ENCODE peak calls at places on chromosomes 13 and 19, in five cellular contexts. Y, S, J, R and V are unnamed samples.

GRCh38 chr13:24664726-24665409 is 15.3 kb upstream of the ATP12A start:
- ATAC-seq in Y (peak), S (no peak), J (no peak), R (no peak), V (no peak)

GRCh38 chr13:23570099-23570926 is at the start of gene TNFRSF19:
- ATAC-seq in Y (peak), S (peak), J (peak), R (peak), V (peak)

GRCh38 chr19:54388001-54388802 is 23.5 kb upstream of the LAIR1 start:
- ATAC-seq in Y (no peak), S (peak), J (peak), R (peak), V (no peak)

GRCh38 chr13:27599845-27600553 is 20.3 kb downstream of the LNX2 start:
- ATAC-seq in Y (peak), S (no peak), J (peak), R (peak), V (no peak)

GRCh38 chr13:114173753-114174152 is 5.3 kb upstream of the CFAP97D2 start:
- ATAC-seq in Y (no peak), S (no peak), J (no peak), R (no peak), V (no peak)

GRCh38 chr19:15623711-15624318 is 8.8 kb downstream of the CYP4F8 start:
- ATAC-seq in Y (no peak), S (no peak), J (peak), R (no peak), V (no peak)

GRCh38 chr19:872266-872951 is 12.9 kb downstream of the CFD start:
- ATAC-seq in Y (peak), S (peak), J (peak), R (peak), V (no peak)

GRCh38 chr19:4130635-4131438 is 6.9 kb upstream of the MAP2K2 start:
- ATAC-seq in Y (peak), S (no peak), J (peak), R (no peak), V (peak)

GRCh38 chr13:64817721-64818120 is 2412.4 kb downstream of the PCDH9 start:
- ATAC-seq in Y (no peak), S (no peak), J (no peak), R (no peak), V (no peak)

GRCh38 chr19:33580645-33581037 is 41.1 kb upstream of the CHST8 start:
- ATAC-seq in Y (no peak), S (no peak), J (peak), R (peak), V (no peak)

GRCh38 chr13:21478881-21479808 is 20.0 kb upstream of the ZDHHC20 start:
- ATAC-seq in Y (peak), S (peak), J (peak), R (peak), V (peak)

GRCh38 chr19:14632286-14632685 is 42.4 kb downstream of the ADGRE3 start:
- ATAC-seq in Y (peak), S (peak), J (no peak), R (no peak), V (no peak)

GRCh38 chr19:14985133-14985532 is 5.5 kb upstream of the SLC1A6 start:
- ATAC-seq in Y (no peak), S (no peak), J (no peak), R (no peak), V (no peak)

GRCh38 chr19:11463391-11463790 is 17.5 kb downstream of the ELAVL3 start:
- ATAC-seq in Y (no peak), S (peak), J (peak), R (no peak), V (no peak)

GRCh38 chr13:60689076-60689475 is 292.1 kb downstream of the TDRD3 start:
- ATAC-seq in Y (no peak), S (peak), J (no peak), R (no peak), V (no peak)

GRCh38 chr13:27704681-27705080 is 83.0 kb downstream of the POLR1D start:
- ATAC-seq in Y (no peak), S (peak), J (no peak), R (no peak), V (no peak)

GRCh38 chr19:15123900-15124299 is 16.7 kb downstream of the SYDE1 start:
- ATAC-seq in Y (no peak), S (no peak), J (no peak), R (no peak), V (peak)

GRCh38 chr13:88590574-88590973 is 919.4 kb downstream of the SLITRK5 start:
- ATAC-seq in Y (no peak), S (no peak), J (no peak), R (no peak), V (no peak)

GRCh38 chr19:18161691-18162039 is 8.7 kb downstream of the PIK3R2 start:
- ATAC-seq in Y (peak), S (no peak), J (no peak), R (peak), V (peak)

GRCh38 chr13:39676315-39676876 is 20.9 kb downstream of the COG6 start:
- ATAC-seq in Y (peak), S (peak), J (no peak), R (no peak), V (no peak)
- TF ChIP-seq CTCF in Y (peak), S (peak), J (no peak), R (peak), V (no peak)

DNA sequence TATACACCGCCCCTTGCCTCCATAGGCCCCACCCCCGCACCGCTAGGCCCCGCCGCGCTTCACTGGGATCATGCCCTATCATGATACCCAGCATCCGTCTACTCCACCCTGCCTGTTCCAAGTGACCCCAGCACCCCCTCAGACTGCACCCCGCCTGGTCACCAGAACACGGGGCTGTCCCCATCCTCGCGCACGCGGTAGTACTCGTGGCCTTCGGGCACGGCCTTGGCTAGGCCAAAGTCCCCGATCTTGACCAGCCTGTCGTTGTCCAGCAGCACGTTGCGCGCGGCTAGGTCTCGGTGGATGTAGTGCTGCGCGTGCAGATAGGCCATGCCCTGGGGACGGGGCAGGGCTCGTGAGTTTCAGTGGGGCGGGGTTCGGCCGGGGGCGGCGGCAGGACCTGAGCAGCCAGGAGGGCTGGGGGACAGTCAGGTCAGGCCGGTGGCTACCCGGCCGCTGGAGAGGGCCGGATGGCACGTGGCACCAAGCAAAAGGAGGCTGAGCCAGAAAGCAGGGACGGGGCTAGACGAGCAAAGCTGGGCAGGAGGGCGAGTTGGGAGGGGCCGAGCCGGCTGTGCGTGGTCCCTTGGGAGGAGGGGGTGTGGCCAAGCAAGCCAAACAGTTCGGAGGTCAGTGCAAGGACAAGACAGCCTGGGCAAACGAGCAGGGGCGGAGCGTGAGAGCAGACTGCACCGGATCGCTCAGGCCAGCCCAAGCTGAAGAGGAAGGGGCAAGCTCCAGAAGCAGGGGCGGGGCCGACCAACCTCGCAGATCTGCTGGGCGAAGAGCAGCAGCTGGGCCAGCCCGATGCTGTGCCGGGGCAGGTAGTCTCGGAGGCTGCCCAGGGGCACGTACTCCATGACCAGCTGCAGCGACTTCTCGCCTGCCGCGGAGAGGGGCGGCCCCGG is 13.6 kb upstream of the ICAM3 start:
- ATAC-seq in Y (peak), S (no peak), J (peak), R (peak), V (peak)
- H3K4me3 ChIP-seq in Y (no peak), S (no peak), J (no peak), R (no peak), V (peak)

DNA sequence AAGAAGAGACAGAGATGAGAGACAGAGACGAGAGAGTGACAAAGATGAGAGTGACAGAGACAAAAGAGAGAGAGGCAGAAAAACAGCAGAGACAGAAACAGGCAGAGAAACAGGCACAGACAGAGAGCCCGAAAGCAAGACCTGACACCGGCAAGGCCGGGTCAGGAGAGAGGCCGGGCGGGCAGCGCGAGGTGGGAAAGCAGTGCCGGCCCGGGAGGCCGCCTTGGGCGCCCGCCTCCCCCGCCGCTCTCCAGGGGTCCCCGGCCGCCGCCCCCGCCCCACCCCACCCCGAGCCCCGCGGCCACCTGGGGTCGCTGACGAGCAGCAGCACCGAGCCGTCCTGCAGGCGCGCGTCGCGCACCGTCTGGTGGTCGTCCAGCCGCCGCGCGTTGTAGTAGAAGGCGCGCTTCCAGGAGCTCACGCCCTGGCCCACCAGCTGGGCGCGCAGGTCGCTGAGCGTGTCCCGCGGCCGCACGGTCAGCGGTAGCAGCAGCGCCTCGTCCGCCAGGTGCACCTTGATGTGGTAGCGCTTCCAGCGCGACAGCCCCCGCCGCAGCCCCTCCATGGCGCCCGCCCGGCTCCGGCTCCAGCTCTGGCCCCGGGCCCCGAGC is at the start of gene TINCR:
- ATAC-seq in Y (peak), S (no peak), J (peak), R (peak), V (no peak)
- TF ChIP-seq CTCF in Y (peak), S (no peak), J (peak), R (no peak), V (no peak)

GRCh38 chr19:50007947-50008346 is 17.2 kb downstream of the VRK3 start:
- ATAC-seq in Y (no peak), S (no peak), J (no peak), R (no peak), V (no peak)

GRCh38 chr19:50005428-50005827 is 19.7 kb downstream of the VRK3 start:
- ATAC-seq in Y (no peak), S (peak), J (no peak), R (no peak), V (no peak)

GRCh38 chr19:50007170-50007569 is 18.0 kb downstream of the VRK3 start:
- ATAC-seq in Y (no peak), S (no peak), J (no peak), R (no peak), V (no peak)

GRCh38 chr19:50003810-50004419 is 21.3 kb downstream of the VRK3 start:
- ATAC-seq in Y (peak), S (peak), J (no peak), R (peak), V (peak)

GRCh38 chr19:50008532-50008931 is 16.6 kb downstream of the VRK3 start:
- ATAC-seq in Y (peak), S (no peak), J (peak), R (no peak), V (no peak)
- H3K4me3 ChIP-seq in Y (no peak), S (no peak), J (no peak), R (no peak), V (no peak)